ENCODE peak calls at places on chromosomes 6 and 20, in eight cellular contexts. One of them, this sample, is unnamed.

GRCh38 chr20:5667703-5668528 is 82.3 kb upstream of the SHLD1 start:
- DNase-seq in GM12878: no peak
- DNase-seq in glutamatergic neuron: no peak
- DNase-seq in WTC11: no peak
- DNase-seq in cardiac fibroblast: peak
- DNase-seq in endothelial cell: no peak
- DNase-seq in dorsolateral prefrontal cortex: no peak
- DNase-seq in tibial artery: no peak
- DNase-seq in this sample: no peak

GRCh38 chr6:141105481-141105880 is 1027.2 kb upstream of the GJE1 start:
- DNase-seq in tibial artery: no peak
- DNase-seq in glutamatergic neuron: no peak
- DNase-seq in WTC11: peak
- DNase-seq in GM12878: no peak
- DNase-seq in dorsolateral prefrontal cortex: no peak
- DNase-seq in endothelial cell: no peak
- DNase-seq in cardiac fibroblast: peak
- DNase-seq in this sample: no peak

GRCh38 chr20:41098703-41099250 is 38.6 kb upstream of the PLCG1 start:
- DNase-seq in GM12878: no peak
- DNase-seq in tibial artery: no peak
- DNase-seq in glutamatergic neuron: no peak
- DNase-seq in dorsolateral prefrontal cortex: no peak
- DNase-seq in WTC11: no peak
- DNase-seq in endothelial cell: no peak
- DNase-seq in cardiac fibroblast: peak
- DNase-seq in this sample: no peak

GRCh38 chr6:11021714-11022113 is 22.4 kb downstream of the ELOVL2 start:
- DNase-seq in glutamatergic neuron: no peak
- DNase-seq in endothelial cell: no peak
- DNase-seq in WTC11: no peak
- DNase-seq in cardiac fibroblast: no peak
- DNase-seq in tibial artery: no peak
- DNase-seq in GM12878: no peak
- DNase-seq in dorsolateral prefrontal cortex: no peak
- DNase-seq in this sample: no peak

GRCh38 chr20:64193058-64193457 is 28.8 kb downstream of the MYT1 start:
- DNase-seq in WTC11: no peak
- DNase-seq in endothelial cell: no peak
- DNase-seq in cardiac fibroblast: no peak
- DNase-seq in GM12878: no peak
- DNase-seq in tibial artery: no peak
- DNase-seq in glutamatergic neuron: no peak
- DNase-seq in dorsolateral prefrontal cortex: no peak
- DNase-seq in this sample: no peak

GRCh38 chr20:63497946-63498935 is 642 bp downstream of the EEF1A2 start:
- DNase-seq in glutamatergic neuron: peak
- DNase-seq in tibial artery: no peak
- DNase-seq in dorsolateral prefrontal cortex: peak
- DNase-seq in GM12878: no peak
- DNase-seq in WTC11: peak
- DNase-seq in endothelial cell: no peak
- DNase-seq in cardiac fibroblast: no peak
- DNase-seq in this sample: no peak

GRCh38 chr20:24694727-24695528 is 225.5 kb downstream of the SYNDIG1 start:
- DNase-seq in glutamatergic neuron: no peak
- DNase-seq in endothelial cell: no peak
- DNase-seq in dorsolateral prefrontal cortex: no peak
- DNase-seq in tibial artery: peak
- DNase-seq in WTC11: no peak
- DNase-seq in cardiac fibroblast: no peak
- DNase-seq in GM12878: no peak
- DNase-seq in this sample: no peak

GRCh38 chr20:4195499-4195898 is 180.1 kb upstream of the RNF24 start:
- DNase-seq in cardiac fibroblast: no peak
- DNase-seq in GM12878: no peak
- DNase-seq in WTC11: peak
- DNase-seq in endothelial cell: peak
- DNase-seq in dorsolateral prefrontal cortex: peak
- DNase-seq in glutamatergic neuron: peak
- DNase-seq in tibial artery: no peak
- DNase-seq in this sample: no peak

GRCh38 chr6:125598422-125598821 is 151.0 kb upstream of the HEY2 start:
- DNase-seq in cardiac fibroblast: peak
- DNase-seq in glutamatergic neuron: peak
- DNase-seq in WTC11: no peak
- DNase-seq in GM12878: no peak
- DNase-seq in dorsolateral prefrontal cortex: no peak
- DNase-seq in endothelial cell: no peak
- DNase-seq in tibial artery: peak
- DNase-seq in this sample: peak

GRCh38 chr6:125952764-125953501 is 3.6 kb upstream of the HINT3 start:
- DNase-seq in cardiac fibroblast: peak
- DNase-seq in GM12878: no peak
- DNase-seq in WTC11: peak
- DNase-seq in endothelial cell: no peak
- DNase-seq in glutamatergic neuron: no peak
- DNase-seq in tibial artery: no peak
- DNase-seq in dorsolateral prefrontal cortex: no peak
- DNase-seq in this sample: no peak

GRCh38 chr6:147510949-147511590 is 2.6 kb downstream of the SAMD5 start:
- DNase-seq in WTC11: no peak
- DNase-seq in cardiac fibroblast: no peak
- DNase-seq in endothelial cell: no peak
- DNase-seq in glutamatergic neuron: no peak
- DNase-seq in dorsolateral prefrontal cortex: no peak
- DNase-seq in GM12878: no peak
- DNase-seq in tibial artery: no peak
- DNase-seq in this sample: no peak

GRCh38 chr6:144063744-144064401 is 31.5 kb downstream of the SF3B5 start:
- DNase-seq in WTC11: peak
- DNase-seq in tibial artery: peak
- DNase-seq in dorsolateral prefrontal cortex: peak
- DNase-seq in glutamatergic neuron: peak
- DNase-seq in GM12878: peak
- DNase-seq in cardiac fibroblast: peak
- DNase-seq in endothelial cell: peak
- DNase-seq in this sample: peak

GRCh38 chr6:8420031-8420588 is 15.2 kb downstream of the SLC35B3 start:
- DNase-seq in glutamatergic neuron: no peak
- DNase-seq in dorsolateral prefrontal cortex: no peak
- DNase-seq in endothelial cell: no peak
- DNase-seq in GM12878: no peak
- DNase-seq in cardiac fibroblast: no peak
- DNase-seq in WTC11: no peak
- DNase-seq in tibial artery: no peak
- DNase-seq in this sample: no peak

GRCh38 chr20:8330785-8331699 is 199.0 kb downstream of the PLCB1 start:
- DNase-seq in tibial artery: no peak
- DNase-seq in glutamatergic neuron: no peak
- DNase-seq in endothelial cell: no peak
- DNase-seq in dorsolateral prefrontal cortex: no peak
- DNase-seq in WTC11: no peak
- DNase-seq in cardiac fibroblast: peak
- DNase-seq in GM12878: no peak
- DNase-seq in this sample: no peak

GRCh38 chr6:134676307-134677281 is 273.3 kb downstream of the ALDH8A1 start:
- DNase-seq in glutamatergic neuron: no peak
- DNase-seq in cardiac fibroblast: peak
- DNase-seq in WTC11: no peak
- DNase-seq in dorsolateral prefrontal cortex: no peak
- DNase-seq in GM12878: no peak
- DNase-seq in endothelial cell: no peak
- DNase-seq in tibial artery: no peak
- DNase-seq in this sample: no peak

GRCh38 chr20:46670228-46670584 is 18.9 kb upstream of the SLC13A3 start:
- DNase-seq in GM12878: no peak
- DNase-seq in endothelial cell: no peak
- DNase-seq in WTC11: no peak
- DNase-seq in glutamatergic neuron: no peak
- DNase-seq in dorsolateral prefrontal cortex: no peak
- DNase-seq in tibial artery: no peak
- DNase-seq in cardiac fibroblast: no peak
- DNase-seq in this sample: no peak

GRCh38 chr20:52985687-52986086 is 13.5 kb downstream of the TSHZ2 start:
- DNase-seq in GM12878: no peak
- DNase-seq in endothelial cell: no peak
- DNase-seq in tibial artery: no peak
- DNase-seq in cardiac fibroblast: no peak
- DNase-seq in dorsolateral prefrontal cortex: no peak
- DNase-seq in WTC11: no peak
- DNase-seq in glutamatergic neuron: no peak
- DNase-seq in this sample: no peak

GRCh38 chr6:72553531-72554202 is 68.2 kb upstream of the KCNQ5 start:
- DNase-seq in glutamatergic neuron: no peak
- DNase-seq in endothelial cell: no peak
- DNase-seq in dorsolateral prefrontal cortex: no peak
- DNase-seq in cardiac fibroblast: peak
- DNase-seq in WTC11: no peak
- DNase-seq in tibial artery: no peak
- DNase-seq in GM12878: no peak
- DNase-seq in this sample: no peak

GRCh38 chr6:130981409-130981808 is 81.6 kb downstream of the EPB41L2 start:
- DNase-seq in tibial artery: no peak
- DNase-seq in cardiac fibroblast: peak
- DNase-seq in GM12878: no peak
- DNase-seq in endothelial cell: no peak
- DNase-seq in dorsolateral prefrontal cortex: no peak
- DNase-seq in WTC11: no peak
- DNase-seq in glutamatergic neuron: no peak
- DNase-seq in this sample: no peak

GRCh38 chr6:52161689-52162438 is 24.3 kb upstream of the IL17A start:
- DNase-seq in WTC11: no peak
- DNase-seq in tibial artery: no peak
- DNase-seq in GM12878: no peak
- DNase-seq in endothelial cell: no peak
- DNase-seq in dorsolateral prefrontal cortex: no peak
- DNase-seq in glutamatergic neuron: no peak
- DNase-seq in cardiac fibroblast: no peak
- DNase-seq in this sample: no peak

GRCh38 chr6:110378552-110378951 is 20.4 kb upstream of the METTL24 start:
- DNase-seq in cardiac fibroblast: no peak
- DNase-seq in GM12878: no peak
- DNase-seq in endothelial cell: no peak
- DNase-seq in WTC11: peak
- DNase-seq in tibial artery: no peak
- DNase-seq in glutamatergic neuron: peak
- DNase-seq in dorsolateral prefrontal cortex: no peak
- DNase-seq in this sample: no peak

GRCh38 chr20:24131281-24131680 is 142.7 kb upstream of the GGTLC1 start:
- DNase-seq in endothelial cell: no peak
- DNase-seq in tibial artery: no peak
- DNase-seq in GM12878: no peak
- DNase-seq in dorsolateral prefrontal cortex: no peak
- DNase-seq in cardiac fibroblast: no peak
- DNase-seq in glutamatergic neuron: no peak
- DNase-seq in WTC11: no peak
- DNase-seq in this sample: no peak

GRCh38 chr6:36441307-36441894 is 1.3 kb downstream of the PXT1 start:
- DNase-seq in GM12878: peak
- DNase-seq in glutamatergic neuron: peak
- DNase-seq in cardiac fibroblast: peak
- DNase-seq in endothelial cell: peak
- DNase-seq in WTC11: peak
- DNase-seq in dorsolateral prefrontal cortex: peak
- DNase-seq in tibial artery: peak
- DNase-seq in this sample: peak

GRCh38 chr6:157139054-157139708 is 184.1 kb downstream of the TMEM242 start:
- DNase-seq in endothelial cell: peak
- DNase-seq in cardiac fibroblast: no peak
- DNase-seq in WTC11: peak
- DNase-seq in tibial artery: no peak
- DNase-seq in dorsolateral prefrontal cortex: no peak
- DNase-seq in glutamatergic neuron: peak
- DNase-seq in GM12878: no peak
- DNase-seq in this sample: no peak
- TF ChIP-seq CTCF in endothelial cell: peak
- TF ChIP-seq CTCF in cardiac fibroblast: peak
- TF ChIP-seq CTCF in WTC11: peak
- TF ChIP-seq CTCF in tibial artery: no peak
- TF ChIP-seq CTCF in dorsolateral prefrontal cortex: peak
- TF ChIP-seq CTCF in glutamatergic neuron: peak
- TF ChIP-seq CTCF in GM12878: peak
- TF ChIP-seq CTCF in this sample: no peak

DNA sequence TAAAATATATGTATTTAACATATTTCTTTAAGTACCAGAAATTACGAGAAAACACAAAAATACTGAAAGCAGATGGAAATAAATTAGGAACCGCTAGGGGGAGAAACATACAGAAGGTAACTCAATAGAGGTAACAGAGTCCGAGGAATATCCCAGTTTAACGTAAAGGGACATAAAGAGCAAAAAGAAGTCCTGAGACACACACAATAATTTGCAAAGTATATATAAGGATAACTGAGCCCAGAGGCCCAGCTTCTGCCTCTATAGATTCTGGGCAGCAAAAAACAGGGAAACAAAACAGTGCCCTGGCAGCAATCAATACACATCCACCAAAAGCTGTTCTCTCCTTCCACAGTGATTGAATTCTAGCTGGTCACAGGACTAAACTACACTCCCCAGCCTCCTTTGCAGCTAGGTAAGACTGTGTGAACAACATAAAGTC is 15.1 kb downstream of the TBC1D32 start:
- DNase-seq in WTC11: no peak
- DNase-seq in glutamatergic neuron: no peak
- DNase-seq in cardiac fibroblast: peak
- DNase-seq in endothelial cell: no peak
- DNase-seq in GM12878: no peak
- DNase-seq in tibial artery: no peak
- DNase-seq in dorsolateral prefrontal cortex: no peak
- DNase-seq in this sample: no peak
- TF ChIP-seq CTCF in WTC11: peak
- TF ChIP-seq CTCF in glutamatergic neuron: peak
- TF ChIP-seq CTCF in cardiac fibroblast: peak
- TF ChIP-seq CTCF in endothelial cell: peak
- TF ChIP-seq CTCF in GM12878: peak
- TF ChIP-seq CTCF in tibial artery: peak
- TF ChIP-seq CTCF in dorsolateral prefrontal cortex: peak
- TF ChIP-seq CTCF in this sample: peak

DNA sequence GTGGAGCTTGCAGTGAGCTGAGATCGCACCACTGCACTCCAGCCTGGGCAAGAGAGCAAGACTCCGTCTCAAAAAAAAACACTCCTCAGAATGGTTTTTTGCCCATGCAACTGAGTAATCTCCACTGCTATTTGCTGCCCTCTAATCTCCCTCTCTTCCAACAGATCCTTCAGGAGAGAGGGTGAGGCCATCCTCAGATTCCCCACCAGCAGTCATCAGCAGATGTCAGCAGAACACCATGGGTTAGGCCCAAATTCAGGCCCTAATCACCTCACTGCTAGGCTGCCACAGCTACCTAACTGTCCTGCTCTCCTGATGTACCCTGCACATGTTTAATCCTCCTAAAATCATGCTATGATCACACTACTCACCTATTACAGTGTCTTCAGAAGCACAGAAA is 63.2 kb upstream of the BEND6 start:
- DNase-seq in WTC11: no peak
- DNase-seq in GM12878: no peak
- DNase-seq in tibial artery: no peak
- DNase-seq in glutamatergic neuron: no peak
- DNase-seq in cardiac fibroblast: no peak
- DNase-seq in dorsolateral prefrontal cortex: no peak
- DNase-seq in endothelial cell: no peak
- DNase-seq in this sample: no peak
- TF ChIP-seq CTCF in WTC11: no peak
- TF ChIP-seq CTCF in GM12878: peak
- TF ChIP-seq CTCF in tibial artery: no peak
- TF ChIP-seq CTCF in glutamatergic neuron: no peak
- TF ChIP-seq CTCF in cardiac fibroblast: no peak
- TF ChIP-seq CTCF in dorsolateral prefrontal cortex: no peak
- TF ChIP-seq CTCF in endothelial cell: no peak
- TF ChIP-seq CTCF in this sample: no peak

GRCh38 chr20:56843817-56844216 is 214.7 kb downstream of the TFAP2C start:
- DNase-seq in glutamatergic neuron: no peak
- DNase-seq in endothelial cell: no peak
- DNase-seq in cardiac fibroblast: no peak
- DNase-seq in dorsolateral prefrontal cortex: no peak
- DNase-seq in GM12878: no peak
- DNase-seq in tibial artery: no peak
- DNase-seq in WTC11: peak
- DNase-seq in this sample: no peak
- TF ChIP-seq CTCF in glutamatergic neuron: no peak
- TF ChIP-seq CTCF in endothelial cell: no peak
- TF ChIP-seq CTCF in cardiac fibroblast: no peak
- TF ChIP-seq CTCF in dorsolateral prefrontal cortex: no peak
- TF ChIP-seq CTCF in GM12878: no peak
- TF ChIP-seq CTCF in tibial artery: no peak
- TF ChIP-seq CTCF in WTC11: peak
- TF ChIP-seq CTCF in this sample: no peak

This sample was measured in tibial nerve.